ENCODE peak calls at places on chromosome 22, in seven cellular contexts. K, U, I, D, E, N and B are unnamed samples. For H3K4me1, the result is how much of the 10 kb centered on the place peaks cover.

GRCh38 chr22:42942351-42942750 is 72.6 kb downstream of the PACSIN2 start:
- DNase-seq in K (no peak), U (no peak), I (no peak), D (no peak), E (no peak), N (no peak), B (no peak)

GRCh38 chr22:33600113-33600512 is 320.2 kb downstream of the LARGE1 start:
- DNase-seq in K (no peak), U (peak), I (no peak), D (no peak), E (no peak), N (no peak), B (no peak)

GRCh38 chr22:23801886-23802377 is 15.2 kb downstream of the SMARCB1 start:
- DNase-seq in K (no peak), U (no peak), I (no peak), D (no peak), E (no peak), N (no peak), B (no peak)

GRCh38 chr22:23077627-23078461 is 7.5 kb downstream of the GNAZ start:
- DNase-seq in K (peak), U (no peak), I (no peak), D (no peak), E (no peak), N (no peak), B (peak)

GRCh38 chr22:50728523-50728931 is 9.5 kb upstream of the ACR start:
- DNase-seq in K (no peak), U (no peak), I (no peak), D (no peak), E (no peak), N (no peak), B (no peak)

GRCh38 chr22:24845036-24845918 is 39.3 kb downstream of the SGSM1 start:
- DNase-seq in K (no peak), U (peak), I (peak), D (no peak), E (peak), N (peak), B (peak)

GRCh38 chr22:22720201-22720723 is 75.8 kb downstream of the GGTLC2 start:
- DNase-seq in K (peak), U (peak), I (peak), D (peak), E (no peak), N (no peak), B (peak)

GRCh38 chr22:49632199-49633009 is 195.3 kb downstream of the BRD1 start:
- DNase-seq in K (peak), U (peak), I (peak), D (peak), E (no peak), N (peak), B (peak)

GRCh38 chr22:41511521-41511968 is 32.7 kb downstream of the POLR3H start:
- DNase-seq in K (no peak), U (no peak), I (no peak), D (no peak), E (no peak), N (no peak), B (peak)

GRCh38 chr22:42041784-42042183 is 28.8 kb downstream of the NAGA start:
- DNase-seq in K (no peak), U (no peak), I (no peak), D (no peak), E (no peak), N (no peak), B (no peak)

GRCh38 chr22:23146842-23147205 is 1.5 kb downstream of the RAB36 start:
- DNase-seq in K (no peak), U (no peak), I (no peak), D (no peak), E (no peak), N (no peak), B (no peak)

GRCh38 chr22:46766611-46767010 is 4.2 kb downstream of the TBC1D22A start:
- DNase-seq in K (no peak), U (no peak), I (no peak), D (no peak), E (no peak), N (no peak), B (no peak)

GRCh38 chr22:46762238-46763050 is at the start of gene TBC1D22A:
- DNase-seq in K (peak), U (peak), I (peak), D (peak), E (peak), N (peak), B (peak)

GRCh38 chr22:46764779-46765485 is 2.5 kb downstream of the TBC1D22A start:
- DNase-seq in K (no peak), U (no peak), I (no peak), D (no peak), E (no peak), N (no peak), B (no peak)

GRCh38 chr22:46763051-46763705 is 728 bp downstream of the TBC1D22A start:
- DNase-seq in K (peak), U (no peak), I (peak), D (no peak), E (peak), N (no peak), B (peak)

GRCh38 chr22:46764140-46764680 is 1.8 kb downstream of the TBC1D22A start:
- DNase-seq in K (no peak), U (no peak), I (peak), D (no peak), E (no peak), N (no peak), B (peak)
- H3K4me1 ChIP-seq in K (under half), U (under half), I (under half), D (under half), E (under half), N (under half), B (under half)

GRCh38 chr22:30694171-30694637 is 470 bp upstream of the OSBP2 start:
- DNase-seq in K (peak), U (peak), I (peak), D (peak), E (peak), N (no peak), B (peak)

GRCh38 chr22:30694638-30695350 is at the start of gene OSBP2:
- DNase-seq in K (peak), U (peak), I (no peak), D (peak), E (no peak), N (no peak), B (peak)

GRCh38 chr22:30697975-30698374 is 3.3 kb downstream of the OSBP2 start:
- DNase-seq in K (no peak), U (no peak), I (no peak), D (no peak), E (no peak), N (no peak), B (peak)

GRCh38 chr22:30695871-30696655 is 1.4 kb downstream of the OSBP2 start:
- DNase-seq in K (no peak), U (no peak), I (no peak), D (no peak), E (no peak), N (no peak), B (peak)

DNA sequence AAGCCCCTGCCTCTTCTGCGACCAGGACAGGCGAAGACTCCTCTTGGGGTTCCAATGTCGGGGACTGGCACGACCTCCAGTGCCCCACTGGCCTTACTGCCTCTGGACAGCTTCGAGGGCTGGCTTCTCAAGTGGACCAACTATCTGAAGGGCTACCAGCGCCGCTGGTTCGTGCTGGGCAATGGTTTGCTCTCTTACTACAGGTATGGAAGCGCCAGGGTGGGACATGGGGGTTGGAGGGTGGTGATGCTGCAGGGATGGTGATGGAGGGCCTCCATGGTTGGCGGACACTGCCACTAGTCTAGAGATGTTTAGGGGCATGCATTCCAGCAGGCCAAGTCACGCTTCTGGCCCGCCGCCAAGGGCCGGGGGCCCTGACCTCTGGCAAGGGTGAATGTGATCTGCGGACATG is 683 bp downstream of the OSBP2 start:
- DNase-seq in K (no peak), U (no peak), I (no peak), D (no peak), E (no peak), N (no peak), B (peak)
- H2AFZ ChIP-seq in K (peak), U (peak), I (peak), D (peak), E (no peak), N (peak), B (peak)

GRCh38 chr22:46084943-46085830 is 65.1 kb upstream of the PPARA start:
- DNase-seq in K (peak), U (peak), I (no peak), D (no peak), E (no peak), N (peak), B (peak)

GRCh38 chr22:46087336-46087690 is 63.0 kb upstream of the PPARA start:
- DNase-seq in K (no peak), U (no peak), I (no peak), D (no peak), E (no peak), N (no peak), B (peak)

GRCh38 chr22:46084376-46084775 is 66.0 kb upstream of the PPARA start:
- DNase-seq in K (no peak), U (no peak), I (no peak), D (no peak), E (no peak), N (no peak), B (no peak)

GRCh38 chr22:46086577-46087335 is 63.6 kb upstream of the PPARA start:
- DNase-seq in K (peak), U (no peak), I (peak), D (no peak), E (no peak), N (peak), B (peak)

GRCh38 chr22:46085831-46086576 is 64.3 kb upstream of the PPARA start:
- DNase-seq in K (no peak), U (peak), I (no peak), D (no peak), E (peak), N (peak), B (peak)
- H3K4me1 ChIP-seq in K (under half), U (half or more), I (under half), D (under half), E (under half), N (half or more), B (half or more)

GRCh38 chr22:27588915-27589314 is 212.6 kb downstream of the MN1 start:
- DNase-seq in K (no peak), U (no peak), I (no peak), D (no peak), E (no peak), N (no peak), B (no peak)

GRCh38 chr22:27593378-27593777 is 208.2 kb downstream of the MN1 start:
- DNase-seq in K (no peak), U (no peak), I (no peak), D (no peak), E (no peak), N (no peak), B (peak)

GRCh38 chr22:27594020-27594419 is 207.5 kb downstream of the MN1 start:
- DNase-seq in K (no peak), U (no peak), I (no peak), D (no peak), E (no peak), N (no peak), B (no peak)

GRCh38 chr22:27588273-27588672 is 213.3 kb downstream of the MN1 start:
- DNase-seq in K (no peak), U (peak), I (no peak), D (peak), E (no peak), N (no peak), B (no peak)

GRCh38 chr22:27591060-27591459 is 210.5 kb downstream of the MN1 start:
- DNase-seq in K (no peak), U (no peak), I (no peak), D (no peak), E (no peak), N (no peak), B (peak)
- H2AFZ ChIP-seq in K (no peak), U (no peak), I (peak), D (no peak), E (no peak), N (no peak), B (no peak)

GRCh38 chr22:19967850-19968449 is 26.3 kb upstream of the TXNRD2 start:
- DNase-seq in K (no peak), U (no peak), I (no peak), D (no peak), E (no peak), N (no peak), B (peak)

GRCh38 chr22:19968450-19968891 is 26.9 kb upstream of the TXNRD2 start:
- DNase-seq in K (no peak), U (no peak), I (no peak), D (no peak), E (no peak), N (no peak), B (peak)

GRCh38 chr22:19970031-19970478 is 28.4 kb upstream of the TXNRD2 start:
- DNase-seq in K (no peak), U (no peak), I (no peak), D (no peak), E (no peak), N (no peak), B (peak)

GRCh38 chr22:19970479-19971275 is 29.1 kb upstream of the TXNRD2 start:
- DNase-seq in K (peak), U (peak), I (peak), D (peak), E (no peak), N (no peak), B (peak)

GRCh38 chr22:19969141-19969928 is 27.7 kb upstream of the TXNRD2 start:
- DNase-seq in K (no peak), U (no peak), I (no peak), D (no peak), E (no peak), N (no peak), B (peak)
- H3K4me1 ChIP-seq in K (under half), U (under half), I (under half), D (under half), E (under half), N (under half), B (under half)

DNA sequence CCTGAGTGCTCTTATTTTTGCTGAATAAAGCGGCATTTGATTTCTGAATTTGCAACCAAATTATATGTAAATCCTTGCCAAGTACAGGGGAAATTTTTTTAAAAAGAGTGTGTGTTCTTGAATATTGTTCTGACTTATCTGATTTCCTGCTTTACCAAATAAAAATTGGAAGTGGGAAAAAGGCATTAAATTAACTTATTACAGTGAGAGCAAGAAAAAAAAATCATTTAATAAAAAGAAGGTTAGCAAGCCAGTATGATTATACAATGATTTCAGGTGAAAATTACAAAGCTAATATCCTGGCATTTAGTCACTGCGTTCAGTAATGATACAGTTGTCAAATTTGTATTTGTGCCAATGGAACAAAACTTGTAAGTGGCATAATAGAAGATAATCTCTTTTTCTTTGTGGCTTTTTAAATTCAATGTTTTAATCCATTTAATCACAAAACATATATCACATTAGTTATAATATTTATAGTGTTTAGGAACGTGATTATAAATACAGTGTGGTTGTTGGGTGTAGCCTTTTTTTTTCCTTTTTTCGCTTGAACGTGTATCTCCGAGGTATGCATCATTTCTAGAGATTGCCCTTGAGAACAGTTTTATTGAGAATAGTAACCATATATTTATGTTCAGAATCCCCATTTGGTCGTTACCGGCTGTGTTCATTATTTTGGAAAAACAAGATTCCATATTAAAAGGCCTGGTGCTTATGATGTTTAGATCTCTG is 82.0 kb upstream of the PPARA start:
- DNase-seq in K (no peak), U (peak), I (no peak), D (no peak), E (no peak), N (no peak), B (no peak)
- H2AFZ ChIP-seq in K (no peak), U (no peak), I (no peak), D (no peak), E (peak), N (no peak), B (no peak)

GRCh38 chr22:44682556-44683168 is 19.3 kb upstream of the PRR5 start:
- DNase-seq in K (no peak), U (no peak), I (no peak), D (no peak), E (no peak), N (no peak), B (peak)
- H3K4me1 ChIP-seq in K (under half), U (under half), I (under half), D (under half), E (under half), N (under half), B (under half)

GRCh38 chr22:17371446-17371845 is 2.2 kb downstream of the CECR2 start:
- DNase-seq in K (no peak), U (no peak), I (no peak), D (no peak), E (no peak), N (no peak), B (no peak)
- H2AFZ ChIP-seq in K (no peak), U (no peak), I (no peak), D (peak), E (no peak), N (no peak), B (no peak)

DNA sequence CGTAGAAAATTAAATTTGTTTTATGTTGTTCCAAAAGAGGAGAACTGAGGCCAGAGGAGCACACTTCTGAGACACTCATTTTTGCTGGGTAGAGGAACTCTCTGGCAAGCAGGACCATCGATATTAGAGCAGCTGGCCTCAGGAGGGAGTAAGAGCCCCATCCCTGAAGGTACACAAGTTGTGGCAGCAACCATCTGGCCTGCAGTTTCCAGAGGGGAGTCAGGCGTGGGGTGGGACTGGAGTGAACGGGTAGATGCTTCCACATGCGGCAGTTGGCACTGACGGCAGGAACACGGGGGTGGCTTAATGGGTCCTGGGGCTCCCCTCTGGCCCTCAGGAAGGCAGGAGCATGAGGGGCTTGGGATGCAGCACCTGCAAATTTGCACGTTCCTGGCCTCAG is 13.2 kb upstream of the SSTR3 start:
- DNase-seq in K (no peak), U (no peak), I (no peak), D (no peak), E (no peak), N (no peak), B (peak)
- H3K4me1 ChIP-seq in K (under half), U (under half), I (under half), D (under half), E (under half), N (under half), B (under half)

GRCh38 chr22:31122532-31123291 is at the start of gene INPP5J:
- DNase-seq in K (peak), U (peak), I (peak), D (peak), E (peak), N (peak), B (peak)
- H2AFZ ChIP-seq in K (peak), U (peak), I (peak), D (peak), E (peak), N (peak), B (peak)